ENCODE peak calls at places on chromosomes 7 and 10, in six cellular contexts. A is cardiac muscle cell, U is PC-9, K is dorsolateral prefrontal cortex, J is adrenal gland, P is spleen. B is an unnamed sample. For H3K27me3, the result is how much of the 10 kb centered on the place peaks cover.

GRCh38 chr10:116826803-116827202 is 22.5 kb upstream of the ENO4 start:
- DNase-seq in A (no peak), U (no peak), K (no peak), J (no peak), P (no peak), B (no peak)

GRCh38 chr7:16644624-16644986 is 949 bp downstream of the ANKMY2 start:
- DNase-seq in A (peak), U (peak), K (peak), J (peak), P (peak), B (peak)

GRCh38 chr10:25694206-25694933 is 239.7 kb upstream of the MYO3A start:
- DNase-seq in A (no peak), U (no peak), K (no peak), J (no peak), P (no peak), B (no peak)

GRCh38 chr10:121580276-121581116 is 17.7 kb downstream of the FGFR2 start:
- DNase-seq in A (no peak), U (no peak), K (no peak), J (no peak), P (no peak), B (no peak)

GRCh38 chr10:61897671-61898434 is 3.6 kb upstream of the ARID5B start:
- DNase-seq in A (peak), U (no peak), K (no peak), J (peak), P (no peak), B (peak)

GRCh38 chr7:47474937-47475879 is 106.7 kb downstream of the TNS3 start:
- DNase-seq in A (peak), U (peak), K (no peak), J (peak), P (peak), B (no peak)

GRCh38 chr10:58641708-58642107 is 129.0 kb downstream of the BICC1 start:
- DNase-seq in A (no peak), U (no peak), K (no peak), J (no peak), P (no peak), B (no peak)

GRCh38 chr7:81002471-81002870 is 83.6 kb upstream of the SEMA3C start:
- DNase-seq in A (no peak), U (no peak), K (no peak), J (no peak), P (no peak), B (no peak)

GRCh38 chr7:138837627-138838026 is 39.6 kb upstream of the ATP6V0A4 start:
- DNase-seq in A (no peak), U (no peak), K (no peak), J (peak), P (peak), B (no peak)

GRCh38 chr10:61900829-61901783 is at the start of gene ARID5B:
- DNase-seq in A (peak), U (peak), K (no peak), J (peak), P (no peak), B (peak)

GRCh38 chr10:43855667-43856210 is 207.1 kb upstream of the ZNF32 start:
- DNase-seq in A (peak), U (no peak), K (no peak), J (no peak), P (peak), B (no peak)

GRCh38 chr10:32963102-32963501 is 5.1 kb upstream of the ITGB1 start:
- DNase-seq in A (no peak), U (no peak), K (no peak), J (no peak), P (no peak), B (no peak)

GRCh38 chr7:151233111-151233701 is 923 bp downstream of the CHPF2 start:
- DNase-seq in A (peak), U (peak), K (peak), J (peak), P (peak), B (peak)

GRCh38 chr7:107045195-107045960 is 873 bp downstream of the PRKAR2B start:
- DNase-seq in A (peak), U (no peak), K (no peak), J (no peak), P (no peak), B (no peak)

GRCh38 chr7:122487131-122487530 is 182.6 kb upstream of the FEZF1 start:
- DNase-seq in A (no peak), U (no peak), K (no peak), J (no peak), P (no peak), B (no peak)

GRCh38 chr10:74683621-74684114 is 142.7 kb upstream of the KAT6B start:
- DNase-seq in A (peak), U (no peak), K (no peak), J (no peak), P (no peak), B (no peak)

GRCh38 chr7:152464312-152465117 is 28.7 kb upstream of the KMT2C start:
- DNase-seq in A (peak), U (peak), K (peak), J (peak), P (peak), B (peak)

GRCh38 chr7:151249034-151249731 is 689 bp upstream of the SMARCD3 start:
- DNase-seq in A (peak), U (peak), K (no peak), J (peak), P (peak), B (peak)

GRCh38 chr10:14858338-14858925 is 20.2 kb upstream of the SUV39H2 start:
- DNase-seq in A (no peak), U (no peak), K (no peak), J (no peak), P (no peak), B (no peak)

GRCh38 chr10:62054825-62055224 is 153.3 kb downstream of the ARID5B start:
- DNase-seq in A (no peak), U (no peak), K (no peak), J (no peak), P (no peak), B (no peak)

GRCh38 chr10:90557385-90557784 is 300.5 kb downstream of the HTR7 start:
- DNase-seq in A (no peak), U (no peak), K (no peak), J (no peak), P (no peak), B (no peak)

GRCh38 chr7:129664029-129665012 is 52.8 kb downstream of the NRF1 start:
- DNase-seq in A (peak), U (peak), K (no peak), J (no peak), P (no peak), B (no peak)

GRCh38 chr7:150390206-150390605 is 11.1 kb downstream of the ZNF775 start:
- DNase-seq in A (no peak), U (no peak), K (peak), J (no peak), P (peak), B (no peak)

GRCh38 chr7:156307193-156307592 is 333.4 kb upstream of the RNF32 start:
- DNase-seq in A (no peak), U (no peak), K (no peak), J (no peak), P (no peak), B (no peak)

GRCh38 chr7:156308976-156309620 is 331.5 kb upstream of the RNF32 start:
- DNase-seq in A (no peak), U (no peak), K (peak), J (no peak), P (no peak), B (no peak)
- H3K27me3 ChIP-seq in A (under half), U (half or more), K (under half), J (under half), P (under half), B (under half)

DNA sequence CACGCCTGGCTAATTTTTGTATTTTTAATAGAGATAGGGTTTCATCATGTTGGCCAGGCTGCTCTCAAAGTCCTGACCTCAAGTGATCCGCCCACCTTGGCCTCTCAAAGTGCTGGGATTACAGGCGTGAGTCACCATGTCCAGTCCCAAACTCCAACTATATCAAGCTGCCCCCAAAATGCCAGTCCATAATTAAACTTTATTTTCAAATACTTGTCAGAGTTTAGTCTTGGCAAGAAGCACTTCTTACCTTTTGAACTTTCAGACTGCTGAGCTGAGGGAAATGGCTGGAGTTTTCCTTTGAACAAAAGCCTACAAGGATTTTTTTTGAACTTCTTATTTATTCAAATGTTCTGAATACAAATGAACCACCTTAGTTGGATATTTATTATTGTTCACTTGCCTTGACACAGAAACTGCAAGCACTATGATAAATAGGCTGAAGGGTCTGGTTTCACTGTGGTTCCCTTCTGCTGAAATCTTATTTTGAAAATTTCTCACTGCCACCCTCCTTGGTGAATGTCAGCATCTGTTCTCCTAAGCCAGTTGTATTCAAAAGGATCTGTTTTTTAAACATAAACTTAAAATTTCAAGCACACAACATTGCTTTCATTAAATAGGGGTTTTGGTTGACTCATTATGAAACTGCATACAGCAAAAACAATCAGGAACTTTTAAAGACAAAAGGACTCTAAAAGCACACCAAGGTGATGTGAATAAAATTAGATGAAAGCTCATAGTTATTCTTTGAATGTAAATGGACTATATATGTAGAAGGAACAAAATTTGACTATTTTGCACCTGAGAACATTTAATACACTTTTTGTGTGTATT is 101.7 kb upstream of the SLC26A5 start:
- DNase-seq in A (no peak), U (no peak), K (no peak), J (no peak), P (no peak), B (no peak)
- TF ChIP-seq CTCF in A (no peak), U (no peak), K (no peak), J (no peak), P (no peak), B (no peak)

GRCh38 chr10:101358706-101359300 is 4.8 kb downstream of the BTRC start:
- DNase-seq in A (no peak), U (no peak), K (no peak), J (no peak), P (no peak), B (no peak)
- H3K27ac ChIP-seq in A (no peak), U (no peak), K (no peak), J (no peak), P (no peak), B (no peak)

GRCh38 chr10:22334414-22335203 is 10.7 kb upstream of the SPAG6 start:
- DNase-seq in A (peak), U (no peak), K (no peak), J (no peak), P (peak), B (no peak)
- H3K27me3 ChIP-seq in A (half or more), U (under half), K (half or more), J (under half), P (under half), B (half or more)

DNA sequence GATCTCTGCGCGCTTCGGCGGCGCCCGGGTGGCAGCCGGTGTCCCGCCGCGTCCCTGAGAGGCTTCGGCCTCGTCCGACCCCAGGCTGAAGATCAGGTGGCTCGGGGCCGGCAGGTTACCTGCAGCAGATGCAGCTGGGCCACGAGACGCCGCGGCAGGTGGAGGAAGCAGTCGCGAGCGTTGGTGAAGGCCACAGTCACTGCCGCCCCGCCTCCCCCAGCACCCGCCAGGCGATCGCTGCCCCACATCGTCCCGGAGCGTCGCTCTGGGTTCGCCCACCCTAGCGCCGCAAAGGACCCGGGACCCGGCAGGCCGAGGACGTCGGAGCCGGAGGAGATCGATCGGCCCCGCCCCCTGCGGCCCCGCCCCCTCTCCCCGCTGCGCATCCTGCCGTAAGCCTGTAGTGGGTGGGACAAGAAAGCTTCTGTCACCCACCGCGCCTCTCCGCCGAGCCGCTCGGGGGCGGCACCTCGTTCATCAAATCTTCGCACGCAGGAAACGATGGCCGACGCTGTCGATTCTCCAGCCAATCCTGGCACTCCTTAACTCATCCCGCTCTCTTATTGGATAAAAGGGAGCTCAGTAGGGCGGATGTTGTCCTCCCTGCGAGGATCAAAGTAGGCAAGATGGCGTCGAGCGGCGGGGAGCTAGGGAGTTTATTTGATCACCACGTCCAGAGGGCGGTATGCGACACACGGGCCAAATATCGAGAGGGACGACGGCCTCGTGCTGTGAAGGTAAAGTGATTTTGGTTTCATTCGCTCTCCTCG is at the start of the genes PEX1 and RBM48:
- DNase-seq in A (peak), U (peak), K (peak), J (peak), P (peak), B (peak)
- TF ChIP-seq CTCF in A (peak), U (peak), K (peak), J (no peak), P (peak), B (peak)

DNA sequence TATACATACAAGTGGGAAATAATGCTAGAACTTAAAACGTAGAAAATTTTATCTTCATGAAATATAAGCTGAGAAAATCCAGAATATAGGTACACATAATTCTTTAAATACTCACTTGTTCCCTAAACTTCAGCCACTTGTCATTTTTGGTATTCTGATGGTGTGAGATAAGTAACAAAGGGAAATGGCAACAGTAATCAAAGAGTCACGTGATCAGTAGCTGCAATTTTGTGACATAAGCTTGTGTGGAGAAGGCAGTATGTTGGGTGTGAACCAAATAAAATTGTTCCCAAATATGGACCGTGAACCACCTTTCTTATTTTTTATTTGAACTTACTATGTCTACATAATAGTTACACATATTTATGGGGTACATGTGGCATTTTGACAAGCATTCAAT is 650.3 kb upstream of the ADARB2 start:
- DNase-seq in A (no peak), U (no peak), K (no peak), J (no peak), P (no peak), B (no peak)
- H3K27ac ChIP-seq in A (no peak), U (no peak), K (no peak), J (no peak), P (no peak), B (no peak)

GRCh38 chr7:339062-339342 is 49.0 kb downstream of the FOXL3 start:
- DNase-seq in A (no peak), U (no peak), K (no peak), J (no peak), P (no peak), B (no peak)
- H3K27me3 ChIP-seq in A (under half), U (half or more), K (under half), J (under half), P (under half), B (under half)

DNA sequence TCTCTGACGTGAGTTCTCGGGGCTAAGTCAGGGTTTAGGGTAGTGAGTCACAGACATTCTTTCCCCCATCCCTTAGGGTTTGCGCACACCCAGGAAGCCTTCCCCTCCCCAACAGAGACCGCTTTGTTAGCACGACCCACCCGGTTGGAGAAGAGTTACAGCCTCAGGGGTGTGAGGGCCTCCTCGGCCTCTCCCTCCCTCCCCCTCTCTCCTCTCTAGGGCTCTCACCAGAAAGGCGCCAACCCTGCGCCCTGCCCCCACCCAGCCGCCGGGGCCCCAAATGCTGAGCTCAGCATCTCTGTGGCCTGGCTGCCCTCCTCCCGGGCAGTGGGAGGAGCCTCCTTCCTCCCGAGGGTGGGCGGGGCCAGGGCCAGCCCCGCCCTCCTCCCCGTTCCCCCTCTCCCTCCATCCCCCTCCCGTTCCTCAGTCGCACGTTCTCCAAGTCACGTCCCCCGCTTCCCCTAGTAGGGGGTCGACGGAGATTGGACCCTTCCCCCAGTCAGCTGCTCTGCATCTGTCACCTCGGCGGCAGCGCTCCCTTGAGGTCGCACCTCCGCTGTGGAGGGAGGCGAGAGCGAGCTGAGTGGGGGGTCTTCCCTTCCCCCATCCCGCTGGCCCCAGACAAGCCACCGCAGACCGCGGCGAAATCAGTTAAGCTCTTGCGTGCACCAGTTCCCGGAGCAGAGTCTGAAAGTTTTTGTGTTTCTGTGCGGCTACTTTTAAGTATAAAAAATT is 13.0 kb upstream of the DDIT4 start:
- DNase-seq in A (peak), U (peak), K (peak), J (peak), P (peak), B (peak)
- TF ChIP-seq CTCF in A (peak), U (no peak), K (peak), J (no peak), P (no peak), B (no peak)

B was measured in CD4-positive, alpha-beta T cell.